ENCODE peak calls at places on chromosomes 4 and X, in four cellular contexts. T is K562, B is H1, E is HCT116. G is an unnamed sample.
A peak's percentile ranks its signal among the peaks of the same experiment; 100 is the strongest.

GRCh38 chr4:20289782-20290181 is 38.1 kb downstream of the SLIT2 start:
- DNase-seq in T (no peak), B (no peak), E (no peak), G (no peak)

GRCh38 chr4:3520796-3521600 is 11.2 kb downstream of the LRPAP1 start:
- DNase-seq in T (no peak), B (no peak), E (no peak), G (no peak)

GRCh38 chrX:153984351-153985178 is 12.0 kb downstream of the TMEM187 start:
- DNase-seq in T (peak; percentile 61), B (no peak), E (no peak), G (no peak)

GRCh38 chrX:43224496-43224895 is 431.6 kb upstream of the MAOA start:
- DNase-seq in T (no peak), B (no peak), E (no peak), G (no peak)

GRCh38 chr4:2249526-2249991 is 7.6 kb upstream of the HAUS3 start:
- DNase-seq in T (no peak), B (no peak), E (no peak), G (no peak)

GRCh38 chr4:175273995-175274753 is 356.0 kb downstream of the ADAM29 start:
- DNase-seq in T (no peak), B (no peak), E (no peak), G (no peak)

GRCh38 chr4:168981460-168981859 is 28.6 kb downstream of the CBR4 start:
- DNase-seq in T (no peak), B (no peak), E (no peak), G (peak; percentile 14)

GRCh38 chr4:79250887-79251286 is 75.0 kb downstream of the NAA11 start:
- DNase-seq in T (no peak), B (no peak), E (no peak), G (no peak)

GRCh38 chr4:40238008-40238699 is 41.3 kb downstream of the RHOH start:
- DNase-seq in T (peak; percentile 63), B (no peak), E (no peak), G (no peak)

GRCh38 chr4:140717313-140717712 is 38.9 kb downstream of the TBC1D9 start:
- DNase-seq in T (no peak), B (no peak), E (no peak), G (peak; percentile 55)

GRCh38 chr4:53116959-53117358 is 248.9 kb downstream of the SCFD2 start:
- DNase-seq in T (no peak), B (no peak), E (no peak), G (no peak)

GRCh38 chrX:81708506-81708905 is 506.6 kb downstream of the SH3BGRL start:
- DNase-seq in T (no peak), B (no peak), E (no peak), G (no peak)

GRCh38 chr4:41670982-41671381 is 77.5 kb downstream of the PHOX2B start:
- DNase-seq in T (no peak), B (no peak), E (no peak), G (no peak)

GRCh38 chr4:140078366-140078765 is 75.6 kb downstream of the MAML3 start:
- DNase-seq in T (no peak), B (no peak), E (no peak), G (no peak)

GRCh38 chrX:71487814-71488213 is 45.1 kb upstream of the OGT start:
- DNase-seq in T (no peak), B (no peak), E (no peak), G (no peak)

GRCh38 chrX:71489540-71489939 is 43.4 kb upstream of the OGT start:
- DNase-seq in T (no peak), B (no peak), E (no peak), G (no peak)

GRCh38 chrX:71496476-71496875 is 36.4 kb upstream of the OGT start:
- DNase-seq in T (no peak), B (no peak), E (no peak), G (no peak)

GRCh38 chrX:71492086-71493065 is 40.5 kb upstream of the OGT start:
- DNase-seq in T (no peak), B (no peak), E (no peak), G (peak; percentile 40)

DNA sequence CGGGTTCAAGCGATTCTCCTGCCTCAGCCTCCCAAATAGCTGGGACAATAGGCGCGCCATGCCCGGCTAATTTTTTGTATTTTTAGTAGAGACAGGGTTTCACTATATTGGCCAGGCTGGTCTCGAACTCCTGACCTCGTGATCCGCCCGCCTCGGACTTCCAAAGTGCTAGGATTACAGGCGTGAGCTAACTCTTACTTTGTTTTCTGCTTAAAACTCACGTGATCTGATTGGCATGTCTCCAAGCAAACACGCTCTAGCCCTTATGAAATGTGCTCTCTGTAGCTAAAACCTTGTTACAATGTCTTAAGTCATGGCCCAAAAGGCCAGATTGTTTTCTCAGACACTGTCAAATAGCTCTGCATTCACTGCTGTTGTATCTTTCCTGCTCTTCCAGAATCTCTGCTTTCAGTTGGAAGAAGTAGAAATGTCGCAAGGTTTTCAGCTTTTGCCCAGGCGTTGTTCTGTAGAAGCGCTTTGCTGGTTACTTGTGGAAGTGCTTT is 39.7 kb upstream of the OGT start:
- DNase-seq in T (no peak), B (no peak), E (no peak), G (peak; percentile 2)
- TF ChIP-seq MAX in T (no peak), B (no peak), E (no peak), G (no peak)

GRCh38 chr4:108646706-108647105 is 3.7 kb upstream of the OSTC start:
- DNase-seq in T (no peak), B (no peak), E (no peak), G (no peak)

GRCh38 chr4:108651068-108651794 is 832 bp downstream of the OSTC start:
- DNase-seq in T (peak; percentile 33), B (no peak), E (no peak), G (peak; percentile 66)

GRCh38 chr4:108649863-108650211 is 562 bp upstream of the OSTC start:
- DNase-seq in T (no peak), B (no peak), E (no peak), G (no peak)

DNA sequence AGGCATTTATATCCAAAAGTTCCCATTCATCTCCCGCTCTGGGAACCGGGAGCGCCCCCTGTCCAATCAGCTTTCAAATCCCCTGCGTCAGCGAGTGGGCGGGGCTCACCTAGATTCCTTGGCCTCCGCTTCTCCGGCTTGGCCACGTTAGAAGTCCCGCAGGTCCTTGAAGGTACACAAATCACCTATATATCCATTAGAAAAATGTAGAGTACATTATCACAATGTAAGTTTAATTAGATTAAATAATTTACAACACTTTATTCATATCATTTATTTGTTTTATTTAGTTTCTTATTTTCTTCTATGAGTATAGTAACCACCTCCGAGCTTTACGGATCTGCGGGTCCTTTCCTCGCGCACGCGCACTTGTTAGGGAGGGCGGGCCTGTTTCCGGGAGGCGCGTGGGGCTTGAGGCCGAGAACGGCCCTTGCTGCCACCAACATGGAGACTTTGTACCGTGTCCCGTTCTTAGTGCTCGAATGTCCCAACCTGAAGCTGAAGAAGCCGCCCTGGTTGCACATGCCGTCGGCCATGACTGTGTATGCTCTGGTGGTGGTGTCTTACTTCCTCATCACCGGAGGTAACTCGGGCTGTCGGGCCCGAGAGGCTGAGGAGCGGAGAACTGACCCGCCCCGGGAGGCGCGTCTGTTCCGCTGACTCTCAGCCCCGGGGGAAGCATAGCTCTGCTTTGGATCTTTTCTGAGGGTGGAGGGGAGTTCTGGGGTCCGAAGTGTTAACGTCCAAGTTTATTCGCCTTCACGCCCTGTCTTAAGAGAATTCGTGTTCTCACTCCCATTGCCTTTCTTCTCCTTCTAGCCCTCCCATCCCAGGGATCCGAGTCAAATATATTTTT is at the start of gene OSTC:
- DNase-seq in T (peak; percentile 91), B (peak; percentile 93), E (peak; percentile 95), G (peak; percentile 95)
- H3K79me2 ChIP-seq in T (peaks cover 51% of the 10 kb centered on the region), B (peaks cover 48% of the 10 kb centered on the region), E (peaks cover 51% of the 10 kb centered on the region), G (peaks cover 48% of the 10 kb centered on the region)

GRCh38 chrX:150360331-150360730 is 2.8 kb upstream of the MAMLD1 start:
- DNase-seq in T (no peak), B (no peak), E (no peak), G (no peak)
- TF ChIP-seq MAX in T (no peak), B (no peak), E (no peak), G (no peak)

GRCh38 chr4:62327612-62328297 is 1127.6 kb downstream of the ADGRL3 start:
- DNase-seq in T (no peak), B (no peak), E (no peak), G (no peak)

GRCh38 chr4:62324215-62324614 is 1124.1 kb downstream of the ADGRL3 start:
- DNase-seq in T (no peak), B (no peak), E (no peak), G (no peak)

DNA sequence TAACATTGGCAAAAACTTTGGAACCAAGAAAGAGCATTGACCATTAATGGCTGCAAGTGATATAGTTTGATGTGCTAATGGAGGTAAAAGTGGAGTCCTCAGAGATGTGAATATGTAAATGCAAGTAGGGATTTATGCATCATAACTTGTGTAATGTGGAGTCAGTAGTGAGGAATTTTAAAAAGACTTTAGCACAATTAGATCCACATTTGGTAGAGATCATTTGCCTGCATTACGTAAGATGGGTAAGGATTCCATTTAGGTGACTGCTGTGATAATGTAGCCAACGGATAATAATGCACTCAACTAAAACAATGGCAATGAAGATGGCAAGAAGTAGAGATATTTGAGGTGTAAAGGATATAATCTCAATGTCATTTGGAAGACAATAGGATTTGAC is 1128.4 kb downstream of the ADGRL3 start:
- DNase-seq in T (no peak), B (no peak), E (no peak), G (no peak)
- H3K79me2 ChIP-seq in T (no peaks in the 10 kb centered on the region), B (no peaks in the 10 kb centered on the region), E (no peaks in the 10 kb centered on the region), G (no peaks in the 10 kb centered on the region)

DNA sequence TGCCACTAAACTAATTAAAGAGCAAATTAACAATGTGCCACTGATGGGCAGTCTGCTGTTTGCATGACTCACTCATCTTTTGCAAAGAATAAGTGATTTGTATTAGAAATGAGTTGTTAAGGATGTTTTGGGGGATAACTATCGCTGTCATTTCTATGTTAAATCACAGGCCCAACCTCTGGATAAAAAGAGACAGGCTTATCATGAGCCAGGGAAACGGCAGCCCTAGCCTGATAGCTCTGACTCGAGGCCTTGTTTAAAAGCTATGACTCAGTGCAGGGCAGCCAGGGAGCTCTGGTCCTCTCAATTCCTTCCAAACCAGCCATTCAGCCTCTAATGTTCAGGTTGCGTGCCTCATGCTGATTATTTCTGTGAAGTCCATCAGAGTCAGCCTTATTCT is 305.8 kb upstream of the HAND2 start:
- DNase-seq in T (no peak), B (no peak), E (no peak), G (no peak)
- TF ChIP-seq MAX in T (no peak), B (no peak), E (no peak), G (no peak)

GRCh38 chr4:173205656-173206055 is 37.0 kb downstream of the GALNT7 start:
- DNase-seq in T (no peak), B (no peak), E (no peak), G (no peak)
- H3K79me2 ChIP-seq in T (peaks cover 67% of the 10 kb centered on the region), B (peaks cover 98% of the 10 kb centered on the region), E (peaks cover 41% of the 10 kb centered on the region), G (peaks cover 2% of the 10 kb centered on the region)